ENCODE peak calls at places on chromosomes 16 and 17, in five cellular contexts. W is IMR-90, R is Caco-2, C is HTR-8/SVneo, D is activated T-cell treated with anti-CD3 and anti-CD28 coated beads for 24 hours. U is an unnamed sample.
A peak's percentile ranks its signal among the peaks of the same experiment; 100 is the strongest.

GRCh38 chr17:7408341-7408740 is 696 bp downstream of the NLGN2 start:
- DNase-seq in C (no peak), D (no peak), R (no peak), W (no peak), U (no peak)

GRCh38 chr16:34802396-34802795 is 1343.0 kb downstream of the TP53TG3F start:
- DNase-seq in W (no peak), R (no peak), C (no peak), D (no peak), U (no peak)

GRCh38 chr17:67359960-67360817 is 6.2 kb downstream of the PSMD12 start:
- DNase-seq in W (peak; percentile 45), D (no peak), R (peak; percentile 46), C (no peak), U (peak; percentile 54)

GRCh38 chr16:46862555-46863447 is 21.4 kb upstream of the GPT2 start:
- DNase-seq in D (no peak), C (no peak), W (peak; percentile 37), R (no peak), U (peak; percentile 77)

GRCh38 chr17:15185625-15185991 is 79.5 kb downstream of the PMP22 start:
- DNase-seq in D (no peak), W (peak; percentile 36), R (no peak), C (no peak), U (peak; percentile 86)

GRCh38 chr16:30028438-30029093 is 2.5 kb downstream of the TLCD3B start:
- DNase-seq in W (no peak), C (no peak), D (no peak), R (peak; percentile 67), U (no peak)

GRCh38 chr17:78820841-78821240 is 19.8 kb downstream of the USP36 start:
- DNase-seq in W (no peak), C (no peak), D (no peak), R (no peak), U (no peak)

GRCh38 chr17:83200231-83200699 is 120.9 kb downstream of the METRNL start:
- DNase-seq in C (no peak), D (peak; percentile 53), R (no peak), W (peak; percentile 26), U (peak; percentile 71)

GRCh38 chr17:75288784-75289121 is 480 bp downstream of the SLC25A19 start:
- DNase-seq in D (no peak), W (no peak), R (peak; percentile 73), C (peak; percentile 62), U (no peak)

GRCh38 chr16:79714440-79714839 is 113.9 kb upstream of the MAF start:
- DNase-seq in W (no peak), R (no peak), C (no peak), D (no peak), U (no peak)

GRCh38 chr17:76793775-76794174 is 55.9 kb downstream of the MFSD11 start:
- DNase-seq in W (peak; percentile 23), D (no peak), R (peak; percentile 50), C (peak; percentile 51), U (peak; percentile 41)

GRCh38 chr17:57521606-57522435 is 223.3 kb downstream of the CCDC182 start:
- DNase-seq in D (no peak), W (peak; percentile 37), C (no peak), R (no peak), U (no peak)

GRCh38 chr16:88354229-88355092 is 28.3 kb upstream of the ZNF469 start:
- DNase-seq in R (no peak), D (no peak), W (no peak), C (no peak), U (no peak)

GRCh38 chr16:50684823-50685455 is 3.8 kb upstream of the SNX20 start:
- DNase-seq in D (peak; percentile 31), R (no peak), W (no peak), C (no peak), U (no peak)

GRCh38 chr16:55021595-55022475 is 91.2 kb downstream of the IRX5 start:
- DNase-seq in C (no peak), D (no peak), W (no peak), R (peak; percentile 36), U (peak; percentile 35)

GRCh38 chr17:74959826-74960738 is 12.5 kb downstream of the HID1 start:
- DNase-seq in D (no peak), W (peak; percentile 15), R (no peak), C (no peak), U (peak; percentile 35)

GRCh38 chr17:30517786-30518185 is 40.6 kb downstream of the GOSR1 start:
- DNase-seq in C (no peak), R (no peak), D (no peak), W (no peak), U (peak; percentile 31)

GRCh38 chr16:799111-799947 is 1.2 kb downstream of the GNG13 start:
- DNase-seq in W (no peak), C (no peak), D (no peak), R (no peak), U (no peak)

GRCh38 chr17:39058524-39058923 is 91.3 kb upstream of the FBXO47 start:
- DNase-seq in D (no peak), C (no peak), R (no peak), W (no peak), U (no peak)

GRCh38 chr16:81774348-81774747 is 4.7 kb upstream of the PLCG2 start:
- DNase-seq in D (no peak), R (no peak), C (no peak), W (no peak), U (no peak)

GRCh38 chr17:13418891-13419290 is 182.8 kb downstream of the HS3ST3A1 start:
- DNase-seq in W (peak; percentile 45), D (no peak), C (no peak), R (no peak), U (no peak)

GRCh38 chr17:62562656-62563055 is 64.8 kb upstream of the MRC2 start:
- DNase-seq in W (peak; percentile 68), R (no peak), D (no peak), C (peak; percentile 45), U (peak; percentile 81)

GRCh38 chr17:69084911-69085310 is 24.2 kb upstream of the ABCA9 start:
- DNase-seq in C (no peak), R (peak; percentile 38), W (no peak), D (no peak), U (no peak)

GRCh38 chr16:68503334-68503733 is 35.8 kb upstream of the ZFP90 start:
- DNase-seq in R (no peak), D (no peak), C (peak; percentile 30), W (peak; percentile 21), U (peak; percentile 28)

GRCh38 chr17:79008666-79009387 is 737 bp downstream of the CANT1 start:
- DNase-seq in R (no peak), W (no peak), C (no peak), D (no peak), U (no peak)

GRCh38 chr17:58329035-58329807 is 626 bp upstream of the TSPOAP1 start:
- DNase-seq in W (no peak), D (peak; percentile 89), R (no peak), C (no peak), U (no peak)

GRCh38 chr17:8753976-8754440 is 4.3 kb downstream of the SPDYE4 start:
- DNase-seq in W (peak; percentile 6), D (no peak), R (peak; percentile 14), C (peak; percentile 48), U (peak; percentile 42)

GRCh38 chr16:57635266-57636097 is 7.1 kb downstream of the ADGRG1 start:
- DNase-seq in R (peak; percentile 78), C (no peak), W (no peak), D (no peak), U (no peak)

GRCh38 chr16:26705346-26705745 is 361.4 kb upstream of the C16orf82 start:
- DNase-seq in D (no peak), R (no peak), W (no peak), C (no peak), U (no peak)

GRCh38 chr17:79340771-79341528 is 266.3 kb downstream of the ENGASE start:
- DNase-seq in D (no peak), W (no peak), R (no peak), C (no peak), U (no peak)

GRCh38 chr17:76826290-76827138 is 41.7 kb upstream of the MGAT5B start:
- DNase-seq in W (no peak), R (no peak), C (no peak), D (no peak), U (no peak)